ENCODE peak calls at places on chromosomes 1 and 21, in nine cellular contexts. E is OCI-LY7, R is fibroblast of lung, I is brain microvascular endothelial cell, Y is neuronal stem cell, O is heart right ventricle, P is tibial artery, Q is GM12878, H is uterus. G is an unnamed sample.
A peak's percentile ranks its signal among the peaks of the same experiment; 100 is the strongest.

GRCh38 chr1:76113446-76113845 is 38.9 kb downstream of the ST6GALNAC3 start:
- DNase-seq in H (no peak), Y (no peak), E (no peak), O (no peak), Q (no peak), P (no peak), I (no peak), R (no peak), G (no peak)

GRCh38 chr1:46523556-46524443 is 27.6 kb downstream of the KNCN start:
- DNase-seq in H (no peak), E (no peak), Q (no peak), I (no peak), P (no peak), Y (no peak), O (no peak), R (no peak), G (no peak)

GRCh38 chr1:25476186-25477097 is 45.7 kb downstream of the MACO1 start:
- DNase-seq in Q (peak; percentile 26), R (no peak), H (no peak), Y (no peak), O (no peak), P (no peak), I (no peak), E (no peak), G (no peak)

GRCh38 chr1:36520056-36520455 is 37.3 kb upstream of the CSF3R start:
- DNase-seq in E (no peak), R (no peak), O (no peak), H (no peak), P (no peak), Y (no peak), I (no peak), Q (no peak), G (no peak)

GRCh38 chr1:910311-910880 is 13.3 kb upstream of the SAMD11 start:
- DNase-seq in H (peak; percentile 19), I (no peak), O (no peak), R (no peak), E (no peak), Y (no peak), Q (no peak), P (peak; percentile 17), G (no peak)

GRCh38 chr1:155978973-155979429 is 654 bp upstream of the ARHGEF2 start:
- DNase-seq in R (peak; percentile 54), I (no peak), O (no peak), E (no peak), Q (no peak), P (no peak), H (peak; percentile 55), Y (no peak), G (no peak)

GRCh38 chr21:15015622-15016471 is 49.0 kb downstream of the NRIP1 start:
- DNase-seq in I (peak; percentile 46), P (no peak), E (no peak), O (no peak), H (no peak), Y (no peak), Q (no peak), R (peak; percentile 33), G (peak; percentile 93)

GRCh38 chr1:66276229-66276628 is 257.7 kb upstream of the SGIP1 start:
- DNase-seq in I (no peak), Y (no peak), Q (peak; percentile 57), H (no peak), E (no peak), P (no peak), O (no peak), R (no peak), G (no peak)

GRCh38 chr1:18999287-18999852 is 42.9 kb upstream of the IFFO2 start:
- DNase-seq in P (no peak), E (no peak), I (no peak), R (peak; percentile 52), Q (no peak), H (peak; percentile 29), O (peak; percentile 13), Y (no peak), G (peak; percentile 5)

GRCh38 chr1:18996548-18997177 is 40.2 kb upstream of the IFFO2 start:
- DNase-seq in Q (no peak), P (no peak), Y (no peak), I (no peak), O (no peak), R (no peak), H (no peak), E (no peak), G (no peak)

GRCh38 chr1:18997508-18997907 is 41.0 kb upstream of the IFFO2 start:
- DNase-seq in E (no peak), I (no peak), O (no peak), H (no peak), Q (no peak), P (no peak), Y (no peak), R (no peak), G (no peak)

GRCh38 chr1:19000065-19000464 is 43.6 kb upstream of the IFFO2 start:
- DNase-seq in R (no peak), Q (no peak), P (no peak), O (no peak), H (no peak), Y (no peak), E (no peak), I (no peak), G (no peak)

DNA sequence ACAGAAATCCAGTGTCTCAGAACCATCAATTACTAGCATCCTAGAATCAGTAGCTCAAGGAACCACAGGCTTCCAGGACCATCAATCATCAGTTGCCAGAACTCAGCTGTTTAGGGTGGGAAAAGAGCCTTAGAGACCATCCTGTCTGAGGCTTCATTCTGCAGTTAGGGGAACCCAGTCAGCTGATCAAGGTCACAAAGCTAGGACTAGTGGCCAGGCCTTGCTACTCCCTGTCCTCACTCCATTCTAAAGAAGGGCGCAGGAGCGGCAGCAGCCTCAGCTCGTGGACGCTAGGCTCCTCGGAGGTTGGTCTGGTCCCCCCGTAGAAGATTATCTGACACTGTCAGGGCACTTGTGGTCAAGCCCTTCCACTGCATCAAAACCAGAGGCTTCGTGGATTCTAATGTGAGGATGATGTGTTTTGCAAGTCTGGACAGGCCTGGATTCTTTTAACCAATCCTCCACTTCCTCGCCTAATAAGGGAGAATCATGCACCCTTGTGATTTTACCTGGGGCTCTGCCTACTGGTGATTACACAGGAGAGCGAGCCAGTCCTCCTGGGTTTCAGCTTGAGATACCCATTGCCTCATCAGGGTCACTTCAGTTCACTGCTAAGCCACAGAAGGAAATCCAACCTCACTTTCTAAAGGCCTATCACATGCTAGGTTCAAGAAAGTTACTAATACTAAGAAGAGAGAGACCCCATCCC is 41.7 kb upstream of the IFFO2 start:
- DNase-seq in I (no peak), R (no peak), E (no peak), P (no peak), H (no peak), O (no peak), Q (no peak), Y (no peak), G (no peak)
- H3K4me3 ChIP-seq in I (no peak overlapping the region), R (no peak overlapping the region), E (no peak overlapping the region), P (no peak overlapping the region), H (no peak overlapping the region), O (no peak overlapping the region), Q (no peak overlapping the region), Y (no peak overlapping the region), G (no peak overlapping the region)

DNA sequence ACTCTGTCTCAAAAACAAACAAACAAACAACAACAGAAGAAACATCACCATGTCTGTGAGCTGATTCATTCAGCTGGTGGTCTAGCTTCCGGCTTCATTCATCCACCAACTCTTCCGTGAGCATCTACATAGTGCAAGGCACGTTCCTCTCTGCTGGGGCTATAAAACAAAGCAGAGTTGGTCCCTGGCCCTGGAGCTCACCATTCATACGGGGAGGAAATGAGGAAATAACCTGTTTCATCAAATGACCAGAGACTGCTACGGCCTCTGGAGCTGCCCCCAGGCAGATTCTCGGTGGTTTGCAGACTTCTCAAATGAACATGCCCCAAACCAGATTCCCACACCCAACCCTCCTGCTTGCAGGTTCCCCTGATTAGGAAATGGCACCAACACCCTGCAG is 41.0 kb upstream of the ID3 start:
- DNase-seq in E (peak; percentile 68), R (no peak), Y (no peak), I (no peak), H (no peak), O (no peak), Q (peak; percentile 74), P (no peak), G (no peak)
- H3K4me3 ChIP-seq in E (peak overlapping the region; percentile 53), R (no peak overlapping the region), Y (no peak overlapping the region), I (no peak overlapping the region), H (no peak overlapping the region), O (no peak overlapping the region), Q (no peak overlapping the region), P (no peak overlapping the region), G (no peak overlapping the region)

GRCh38 chr1:181319903-181320302 is 163.4 kb upstream of the CACNA1E start:
- DNase-seq in P (no peak), I (no peak), O (no peak), Q (no peak), R (no peak), E (no peak), Y (no peak), H (no peak), G (no peak)

GRCh38 chr1:181314959-181315358 is 168.4 kb upstream of the CACNA1E start:
- DNase-seq in E (no peak), Q (no peak), Y (no peak), O (no peak), P (no peak), I (no peak), H (no peak), R (no peak), G (no peak)

GRCh38 chr1:181318858-181319235 is 164.5 kb upstream of the CACNA1E start:
- DNase-seq in P (no peak), R (no peak), I (no peak), O (no peak), E (no peak), Y (no peak), H (no peak), Q (no peak), G (no peak)

GRCh38 chr1:181317261-181317924 is 165.9 kb upstream of the CACNA1E start:
- DNase-seq in O (no peak), I (no peak), P (no peak), E (no peak), Y (no peak), Q (no peak), H (no peak), R (no peak), G (no peak)

GRCh38 chr1:181318022-181318857 is 165.1 kb upstream of the CACNA1E start:
- DNase-seq in Q (no peak), P (no peak), R (no peak), Y (peak; percentile 51), I (no peak), H (no peak), O (no peak), E (no peak), G (no peak)
- H3K4me3 ChIP-seq in Q (no peak overlapping the region), P (no peak overlapping the region), R (no peak overlapping the region), Y (no peak overlapping the region), I (no peak overlapping the region), H (no peak overlapping the region), O (no peak overlapping the region), E (no peak overlapping the region), G (no peak overlapping the region)

GRCh38 chr1:115838426-115838804 is 2.5 kb downstream of the NHLH2 start:
- DNase-seq in I (no peak), H (no peak), P (no peak), R (no peak), E (no peak), Q (no peak), Y (no peak), O (no peak), G (no peak)

GRCh38 chr1:115837762-115838421 is 3.0 kb downstream of the NHLH2 start:
- DNase-seq in I (no peak), R (no peak), O (no peak), Q (no peak), P (no peak), H (no peak), Y (no peak), E (no peak), G (no peak)

GRCh38 chr1:115838805-115839705 is 1.9 kb downstream of the NHLH2 start:
- DNase-seq in P (no peak), H (no peak), Q (no peak), I (no peak), Y (no peak), O (no peak), E (no peak), R (no peak), G (no peak)

GRCh38 chr1:115840615-115841460 is at the start of gene NHLH2:
- DNase-seq in Y (no peak), R (no peak), H (no peak), I (no peak), O (no peak), P (no peak), E (no peak), Q (no peak), G (no peak)

GRCh38 chr1:115839706-115840095 is 1.2 kb downstream of the NHLH2 start:
- DNase-seq in E (no peak), R (no peak), Y (no peak), I (no peak), H (no peak), Q (no peak), O (no peak), P (no peak), G (no peak)
- H3K4me3 ChIP-seq in E (no peak overlapping the region), R (no peak overlapping the region), Y (no peak overlapping the region), I (no peak overlapping the region), H (peak overlapping the region; percentile 28), Q (no peak overlapping the region), O (peak overlapping the region; percentile 50), P (peak overlapping the region; percentile 30), G (no peak overlapping the region)

G was measured in AG09309.